ENCODE peak calls at places on chromosomes 7 and 10, in eight cellular contexts. One of them, this sample, is unnamed.

GRCh38 chr7:101677421-101678137 is 48.5 kb upstream of the MYL10 start:
- DNase-seq in neural progenitor cell: no peak
- DNase-seq in HCT116: no peak
- DNase-seq in A549: no peak
- DNase-seq in heart right ventricle: no peak
- DNase-seq in lung: no peak
- DNase-seq in transverse colon: no peak
- DNase-seq in osteoblast: no peak
- DNase-seq in this sample: no peak

GRCh38 chr10:116044722-116045374 is 228.2 kb downstream of the GFRA1 start:
- DNase-seq in neural progenitor cell: no peak
- DNase-seq in HCT116: no peak
- DNase-seq in A549: no peak
- DNase-seq in heart right ventricle: peak
- DNase-seq in lung: no peak
- DNase-seq in transverse colon: no peak
- DNase-seq in osteoblast: peak
- DNase-seq in this sample: peak

GRCh38 chr10:32110790-32111189 is 54.6 kb upstream of the KIF5B start:
- DNase-seq in neural progenitor cell: no peak
- DNase-seq in HCT116: no peak
- DNase-seq in A549: no peak
- DNase-seq in heart right ventricle: no peak
- DNase-seq in lung: no peak
- DNase-seq in transverse colon: no peak
- DNase-seq in osteoblast: no peak
- DNase-seq in this sample: no peak

GRCh38 chr7:105830405-105831218 is 45.8 kb downstream of the ATXN7L1 start:
- DNase-seq in neural progenitor cell: no peak
- DNase-seq in HCT116: peak
- DNase-seq in A549: peak
- DNase-seq in heart right ventricle: no peak
- DNase-seq in lung: no peak
- DNase-seq in transverse colon: no peak
- DNase-seq in osteoblast: peak
- DNase-seq in this sample: no peak

GRCh38 chr10:86868353-86868752 is 89.1 kb downstream of the MMRN2 start:
- DNase-seq in neural progenitor cell: peak
- DNase-seq in HCT116: no peak
- DNase-seq in A549: no peak
- DNase-seq in heart right ventricle: no peak
- DNase-seq in lung: no peak
- DNase-seq in transverse colon: no peak
- DNase-seq in osteoblast: no peak
- DNase-seq in this sample: no peak

GRCh38 chr10:103855852-103856496 is 598 bp upstream of the SH3PXD2A start:
- DNase-seq in neural progenitor cell: peak
- DNase-seq in HCT116: no peak
- DNase-seq in A549: no peak
- DNase-seq in heart right ventricle: no peak
- DNase-seq in lung: no peak
- DNase-seq in transverse colon: no peak
- DNase-seq in osteoblast: no peak
- DNase-seq in this sample: no peak

GRCh38 chr7:45084901-45085618 is 3.7 kb downstream of the NACAD start:
- DNase-seq in neural progenitor cell: no peak
- DNase-seq in HCT116: no peak
- DNase-seq in A549: no peak
- DNase-seq in heart right ventricle: no peak
- DNase-seq in lung: no peak
- DNase-seq in transverse colon: no peak
- DNase-seq in osteoblast: peak
- DNase-seq in this sample: no peak

GRCh38 chr7:46024263-46024916 is 103.3 kb upstream of the IGFBP3 start:
- DNase-seq in neural progenitor cell: no peak
- DNase-seq in HCT116: no peak
- DNase-seq in A549: no peak
- DNase-seq in heart right ventricle: no peak
- DNase-seq in lung: no peak
- DNase-seq in transverse colon: no peak
- DNase-seq in osteoblast: no peak
- DNase-seq in this sample: no peak

GRCh38 chr7:23691320-23691719 is 11.3 kb downstream of the FAM221A start:
- DNase-seq in neural progenitor cell: no peak
- DNase-seq in HCT116: no peak
- DNase-seq in A549: no peak
- DNase-seq in heart right ventricle: no peak
- DNase-seq in lung: no peak
- DNase-seq in transverse colon: no peak
- DNase-seq in osteoblast: no peak
- DNase-seq in this sample: no peak

GRCh38 chr7:99092064-99092720 is 51.7 kb downstream of the SMURF1 start:
- DNase-seq in neural progenitor cell: no peak
- DNase-seq in HCT116: no peak
- DNase-seq in A549: no peak
- DNase-seq in heart right ventricle: no peak
- DNase-seq in lung: no peak
- DNase-seq in transverse colon: no peak
- DNase-seq in osteoblast: no peak
- DNase-seq in this sample: no peak

GRCh38 chr10:70462349-70462984 is 16.1 kb upstream of the PALD1 start:
- DNase-seq in neural progenitor cell: peak
- DNase-seq in HCT116: peak
- DNase-seq in A549: no peak
- DNase-seq in heart right ventricle: peak
- DNase-seq in lung: peak
- DNase-seq in transverse colon: peak
- DNase-seq in osteoblast: peak
- DNase-seq in this sample: peak

GRCh38 chr7:134920026-134920758 is 66.1 kb upstream of the AGBL3 start:
- DNase-seq in neural progenitor cell: no peak
- DNase-seq in HCT116: no peak
- DNase-seq in A549: peak
- DNase-seq in heart right ventricle: no peak
- DNase-seq in lung: no peak
- DNase-seq in transverse colon: no peak
- DNase-seq in osteoblast: peak
- DNase-seq in this sample: no peak

GRCh38 chr7:101814081-101814995 is 3.1 kb upstream of the CUX1 start:
- DNase-seq in neural progenitor cell: peak
- DNase-seq in HCT116: no peak
- DNase-seq in A549: peak
- DNase-seq in heart right ventricle: peak
- DNase-seq in lung: peak
- DNase-seq in transverse colon: peak
- DNase-seq in osteoblast: peak
- DNase-seq in this sample: peak

GRCh38 chr7:6117533-6117932 is 86.4 kb downstream of the ANKRD61 start:
- DNase-seq in neural progenitor cell: no peak
- DNase-seq in HCT116: no peak
- DNase-seq in A549: no peak
- DNase-seq in heart right ventricle: no peak
- DNase-seq in lung: no peak
- DNase-seq in transverse colon: no peak
- DNase-seq in osteoblast: no peak
- DNase-seq in this sample: no peak

GRCh38 chr7:105350906-105351305 is 37.8 kb downstream of the SRPK2 start:
- DNase-seq in neural progenitor cell: no peak
- DNase-seq in HCT116: no peak
- DNase-seq in A549: no peak
- DNase-seq in heart right ventricle: no peak
- DNase-seq in lung: no peak
- DNase-seq in transverse colon: no peak
- DNase-seq in osteoblast: no peak
- DNase-seq in this sample: no peak

GRCh38 chr7:29487424-29487823 is 76.2 kb upstream of the PRR15 start:
- DNase-seq in neural progenitor cell: no peak
- DNase-seq in HCT116: no peak
- DNase-seq in A549: no peak
- DNase-seq in heart right ventricle: no peak
- DNase-seq in lung: no peak
- DNase-seq in transverse colon: no peak
- DNase-seq in osteoblast: no peak
- DNase-seq in this sample: no peak
- H3K27ac ChIP-seq in neural progenitor cell: no peak
- H3K27ac ChIP-seq in HCT116: no peak
- H3K27ac ChIP-seq in A549: no peak
- H3K27ac ChIP-seq in heart right ventricle: peak
- H3K27ac ChIP-seq in lung: no peak
- H3K27ac ChIP-seq in transverse colon: peak
- H3K27ac ChIP-seq in osteoblast: no peak
- H3K27ac ChIP-seq in this sample: no peak

GRCh38 chr7:102897856-102898531 is 14.8 kb upstream of the LRRC17 start:
- DNase-seq in neural progenitor cell: no peak
- DNase-seq in HCT116: no peak
- DNase-seq in A549: no peak
- DNase-seq in heart right ventricle: no peak
- DNase-seq in lung: no peak
- DNase-seq in transverse colon: no peak
- DNase-seq in osteoblast: no peak
- DNase-seq in this sample: no peak

GRCh38 chr7:102895602-102896001 is 17.2 kb upstream of the LRRC17 start:
- DNase-seq in neural progenitor cell: no peak
- DNase-seq in HCT116: no peak
- DNase-seq in A549: no peak
- DNase-seq in heart right ventricle: no peak
- DNase-seq in lung: no peak
- DNase-seq in transverse colon: no peak
- DNase-seq in osteoblast: no peak
- DNase-seq in this sample: no peak

GRCh38 chr7:102898532-102898859 is 14.3 kb upstream of the LRRC17 start:
- DNase-seq in neural progenitor cell: no peak
- DNase-seq in HCT116: no peak
- DNase-seq in A549: no peak
- DNase-seq in heart right ventricle: no peak
- DNase-seq in lung: no peak
- DNase-seq in transverse colon: no peak
- DNase-seq in osteoblast: no peak
- DNase-seq in this sample: no peak

GRCh38 chr7:102897211-102897621 is 15.6 kb upstream of the LRRC17 start:
- DNase-seq in neural progenitor cell: no peak
- DNase-seq in HCT116: no peak
- DNase-seq in A549: no peak
- DNase-seq in heart right ventricle: no peak
- DNase-seq in lung: no peak
- DNase-seq in transverse colon: no peak
- DNase-seq in osteoblast: no peak
- DNase-seq in this sample: no peak

GRCh38 chr7:102896585-102896984 is 16.2 kb upstream of the LRRC17 start:
- DNase-seq in neural progenitor cell: no peak
- DNase-seq in HCT116: no peak
- DNase-seq in A549: no peak
- DNase-seq in heart right ventricle: no peak
- DNase-seq in lung: no peak
- DNase-seq in transverse colon: no peak
- DNase-seq in osteoblast: no peak
- DNase-seq in this sample: no peak
- H3K27ac ChIP-seq in neural progenitor cell: no peak
- H3K27ac ChIP-seq in HCT116: no peak
- H3K27ac ChIP-seq in A549: no peak
- H3K27ac ChIP-seq in heart right ventricle: peak
- H3K27ac ChIP-seq in lung: no peak
- H3K27ac ChIP-seq in transverse colon: no peak
- H3K27ac ChIP-seq in osteoblast: no peak
- H3K27ac ChIP-seq in this sample: no peak

DNA sequence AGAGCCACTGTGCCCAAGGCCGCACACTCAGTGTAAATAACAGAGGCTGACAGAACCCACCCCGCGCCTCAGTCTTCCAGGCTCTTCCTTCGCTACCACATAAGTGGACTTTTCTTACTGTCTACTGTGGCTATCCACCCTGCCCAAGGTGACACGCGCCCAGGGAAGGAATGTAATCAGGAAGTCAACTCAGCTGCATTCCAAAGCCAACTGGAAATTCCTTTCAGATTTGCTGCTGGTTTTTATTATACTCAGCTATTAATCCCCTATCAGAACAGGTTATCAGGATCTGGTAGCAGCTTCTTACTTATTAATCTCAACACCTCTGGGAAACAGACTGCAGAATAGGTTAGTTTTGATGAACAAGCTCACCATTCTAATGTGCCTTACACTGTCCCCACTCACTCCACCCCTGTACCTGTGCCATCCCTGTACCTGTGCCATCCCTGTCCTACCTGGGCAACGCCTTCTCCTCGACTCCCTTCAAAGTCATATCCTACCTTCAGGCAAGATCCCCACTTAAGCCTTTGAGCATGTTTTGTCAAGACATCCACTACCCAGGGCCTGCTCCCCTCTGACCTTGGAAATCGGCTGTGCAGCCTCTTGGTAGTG is 90.7 kb downstream of the NHLRC2 start:
- DNase-seq in neural progenitor cell: no peak
- DNase-seq in HCT116: peak
- DNase-seq in A549: no peak
- DNase-seq in heart right ventricle: no peak
- DNase-seq in lung: peak
- DNase-seq in transverse colon: peak
- DNase-seq in osteoblast: no peak
- DNase-seq in this sample: no peak
- H3K27ac ChIP-seq in neural progenitor cell: no peak
- H3K27ac ChIP-seq in HCT116: peak
- H3K27ac ChIP-seq in A549: peak
- H3K27ac ChIP-seq in heart right ventricle: no peak
- H3K27ac ChIP-seq in lung: peak
- H3K27ac ChIP-seq in transverse colon: no peak
- H3K27ac ChIP-seq in osteoblast: no peak
- H3K27ac ChIP-seq in this sample: no peak

DNA sequence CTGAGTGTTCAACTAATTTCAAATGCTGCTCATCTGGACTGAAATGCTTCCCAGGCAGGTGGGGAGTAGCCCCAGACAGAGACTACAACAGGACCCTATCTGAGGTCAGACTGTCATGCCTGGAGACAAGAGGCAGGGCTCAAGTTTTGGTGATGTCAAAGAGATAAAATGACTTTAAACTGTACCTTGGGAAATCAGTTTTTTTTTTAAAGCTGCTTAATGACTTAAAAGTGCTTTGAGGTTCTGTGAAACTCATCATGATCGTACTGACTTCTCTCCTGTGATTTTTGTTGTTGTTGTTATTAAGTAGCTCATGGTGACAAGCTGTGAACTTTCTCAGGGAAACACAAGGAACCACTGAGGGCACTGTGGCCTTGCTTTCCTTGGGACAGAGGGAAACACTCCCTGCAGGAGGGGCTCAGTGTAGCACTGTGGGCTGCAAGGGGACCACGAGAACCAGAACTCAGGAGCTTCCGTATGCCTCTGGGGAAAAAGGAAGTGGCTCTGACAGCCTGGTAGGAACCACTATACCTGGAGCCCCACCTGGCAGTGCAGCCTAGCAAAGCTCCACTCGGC is 9.5 kb downstream of the HIPK2 start:
- DNase-seq in neural progenitor cell: no peak
- DNase-seq in HCT116: no peak
- DNase-seq in A549: no peak
- DNase-seq in heart right ventricle: no peak
- DNase-seq in lung: no peak
- DNase-seq in transverse colon: no peak
- DNase-seq in osteoblast: no peak
- DNase-seq in this sample: no peak
- H3K27ac ChIP-seq in neural progenitor cell: no peak
- H3K27ac ChIP-seq in HCT116: no peak
- H3K27ac ChIP-seq in A549: no peak
- H3K27ac ChIP-seq in heart right ventricle: peak
- H3K27ac ChIP-seq in lung: peak
- H3K27ac ChIP-seq in transverse colon: peak
- H3K27ac ChIP-seq in osteoblast: peak
- H3K27ac ChIP-seq in this sample: no peak

GRCh38 chr7:95630702-95631458 is 34.6 kb upstream of the PDK4 start:
- DNase-seq in neural progenitor cell: no peak
- DNase-seq in HCT116: no peak
- DNase-seq in A549: no peak
- DNase-seq in heart right ventricle: no peak
- DNase-seq in lung: no peak
- DNase-seq in transverse colon: no peak
- DNase-seq in osteoblast: no peak
- DNase-seq in this sample: no peak
- H3K27ac ChIP-seq in neural progenitor cell: no peak
- H3K27ac ChIP-seq in HCT116: no peak
- H3K27ac ChIP-seq in A549: peak
- H3K27ac ChIP-seq in heart right ventricle: peak
- H3K27ac ChIP-seq in lung: no peak
- H3K27ac ChIP-seq in transverse colon: peak
- H3K27ac ChIP-seq in osteoblast: no peak
- H3K27ac ChIP-seq in this sample: no peak

This sample was measured in heart left ventricle.